ENCODE peak calls at places on chromosomes 11 and 22, in nine cellular contexts. One of them, this sample, is unnamed.

GRCh38 chr11:83092488-83093384 is 21.0 kb upstream of the RAB30 start:
- DNase-seq in effector memory CD4-positive, alpha-beta T cell: no peak
- DNase-seq in cardiac muscle cell: no peak
- DNase-seq in HL-60: no peak
- DNase-seq in kidney: no peak
- DNase-seq in neuronal stem cell: no peak
- DNase-seq in ovary: no peak
- DNase-seq in tibial nerve: no peak
- DNase-seq in uterus: peak; percentile 74
- DNase-seq in this sample: no peak

GRCh38 chr22:39808087-39808486 is 85.5 kb downstream of the ENTHD1 start:
- DNase-seq in effector memory CD4-positive, alpha-beta T cell: no peak
- DNase-seq in cardiac muscle cell: peak; percentile 44
- DNase-seq in neuronal stem cell: no peak
- DNase-seq in tibial nerve: no peak
- DNase-seq in kidney: no peak
- DNase-seq in ovary: no peak
- DNase-seq in HL-60: peak; percentile 11
- DNase-seq in uterus: no peak
- DNase-seq in this sample: no peak

GRCh38 chr11:133082851-133083488 is 449.3 kb downstream of the OPCML start:
- DNase-seq in tibial nerve: no peak
- DNase-seq in cardiac muscle cell: peak; percentile 62
- DNase-seq in kidney: peak; percentile 85
- DNase-seq in effector memory CD4-positive, alpha-beta T cell: no peak
- DNase-seq in HL-60: peak; percentile 30
- DNase-seq in neuronal stem cell: peak; percentile 74
- DNase-seq in uterus: no peak
- DNase-seq in ovary: no peak
- DNase-seq in this sample: peak; percentile 78

GRCh38 chr22:47225080-47225930 is 462.9 kb downstream of the TBC1D22A start:
- DNase-seq in HL-60: no peak
- DNase-seq in tibial nerve: no peak
- DNase-seq in uterus: no peak
- DNase-seq in cardiac muscle cell: no peak
- DNase-seq in neuronal stem cell: no peak
- DNase-seq in kidney: no peak
- DNase-seq in ovary: no peak
- DNase-seq in effector memory CD4-positive, alpha-beta T cell: no peak
- DNase-seq in this sample: no peak

GRCh38 chr22:39253427-39254070 is 8.8 kb upstream of the PDGFB start:
- DNase-seq in kidney: peak; percentile 87
- DNase-seq in uterus: peak; percentile 93
- DNase-seq in tibial nerve: no peak
- DNase-seq in cardiac muscle cell: peak; percentile 70
- DNase-seq in effector memory CD4-positive, alpha-beta T cell: no peak
- DNase-seq in neuronal stem cell: no peak
- DNase-seq in HL-60: no peak
- DNase-seq in ovary: peak; percentile 74
- DNase-seq in this sample: peak; percentile 55

GRCh38 chr22:36816338-36816634 is 549 bp downstream of the PVALB start:
- DNase-seq in effector memory CD4-positive, alpha-beta T cell: no peak
- DNase-seq in uterus: no peak
- DNase-seq in ovary: no peak
- DNase-seq in cardiac muscle cell: no peak
- DNase-seq in neuronal stem cell: no peak
- DNase-seq in tibial nerve: no peak
- DNase-seq in HL-60: no peak
- DNase-seq in kidney: no peak
- DNase-seq in this sample: no peak

GRCh38 chr11:94767701-94768601 is at the start of gene AMOTL1:
- DNase-seq in ovary: peak; percentile 61
- DNase-seq in cardiac muscle cell: peak; percentile 92
- DNase-seq in neuronal stem cell: peak; percentile 87
- DNase-seq in kidney: peak; percentile 97
- DNase-seq in uterus: peak; percentile 87
- DNase-seq in HL-60: peak; percentile 39
- DNase-seq in effector memory CD4-positive, alpha-beta T cell: no peak
- DNase-seq in tibial nerve: peak; percentile 80
- DNase-seq in this sample: peak; percentile 44

GRCh38 chr11:76825726-76826396 is 34.9 kb upstream of the ACER3 start:
- DNase-seq in uterus: no peak
- DNase-seq in effector memory CD4-positive, alpha-beta T cell: no peak
- DNase-seq in HL-60: no peak
- DNase-seq in tibial nerve: no peak
- DNase-seq in cardiac muscle cell: no peak
- DNase-seq in neuronal stem cell: no peak
- DNase-seq in ovary: no peak
- DNase-seq in kidney: no peak
- DNase-seq in this sample: no peak

GRCh38 chr11:2923446-2924375 is 5.5 kb downstream of the PHLDA2 start:
- DNase-seq in ovary: no peak
- DNase-seq in effector memory CD4-positive, alpha-beta T cell: no peak
- DNase-seq in cardiac muscle cell: no peak
- DNase-seq in kidney: peak; percentile 69
- DNase-seq in tibial nerve: no peak
- DNase-seq in uterus: no peak
- DNase-seq in HL-60: no peak
- DNase-seq in neuronal stem cell: no peak
- DNase-seq in this sample: no peak

GRCh38 chr11:57464343-57465181 is 4.2 kb downstream of the RTN4RL2 start:
- DNase-seq in HL-60: peak; percentile 78
- DNase-seq in neuronal stem cell: no peak
- DNase-seq in effector memory CD4-positive, alpha-beta T cell: no peak
- DNase-seq in kidney: no peak
- DNase-seq in tibial nerve: no peak
- DNase-seq in ovary: no peak
- DNase-seq in uterus: no peak
- DNase-seq in cardiac muscle cell: no peak
- DNase-seq in this sample: no peak

GRCh38 chr22:32950366-32950765 is 107.8 kb downstream of the SYN3 start:
- DNase-seq in HL-60: no peak
- DNase-seq in neuronal stem cell: no peak
- DNase-seq in effector memory CD4-positive, alpha-beta T cell: no peak
- DNase-seq in ovary: no peak
- DNase-seq in uterus: no peak
- DNase-seq in tibial nerve: no peak
- DNase-seq in kidney: no peak
- DNase-seq in cardiac muscle cell: peak; percentile 1
- DNase-seq in this sample: no peak

GRCh38 chr11:117387992-117388765 is 60.5 kb downstream of the CEP164 start:
- DNase-seq in uterus: no peak
- DNase-seq in tibial nerve: no peak
- DNase-seq in HL-60: no peak
- DNase-seq in ovary: no peak
- DNase-seq in effector memory CD4-positive, alpha-beta T cell: no peak
- DNase-seq in kidney: no peak
- DNase-seq in neuronal stem cell: no peak
- DNase-seq in cardiac muscle cell: peak; percentile 56
- DNase-seq in this sample: no peak

GRCh38 chr22:20604776-20605221 is 97.4 kb downstream of the MED15 start:
- DNase-seq in tibial nerve: no peak
- DNase-seq in uterus: no peak
- DNase-seq in cardiac muscle cell: no peak
- DNase-seq in kidney: no peak
- DNase-seq in ovary: no peak
- DNase-seq in effector memory CD4-positive, alpha-beta T cell: no peak
- DNase-seq in neuronal stem cell: no peak
- DNase-seq in HL-60: no peak
- DNase-seq in this sample: no peak

GRCh38 chr11:82807646-82808045 is 74.0 kb upstream of the FAM181B start:
- DNase-seq in kidney: no peak
- DNase-seq in HL-60: no peak
- DNase-seq in ovary: no peak
- DNase-seq in effector memory CD4-positive, alpha-beta T cell: no peak
- DNase-seq in tibial nerve: no peak
- DNase-seq in cardiac muscle cell: no peak
- DNase-seq in uterus: no peak
- DNase-seq in neuronal stem cell: no peak
- DNase-seq in this sample: no peak

GRCh38 chr22:38923463-38924196 is 33.8 kb upstream of the APOBEC3A start:
- DNase-seq in tibial nerve: peak; percentile 65
- DNase-seq in uterus: peak; percentile 81
- DNase-seq in cardiac muscle cell: peak; percentile 87
- DNase-seq in ovary: peak; percentile 84
- DNase-seq in HL-60: no peak
- DNase-seq in neuronal stem cell: no peak
- DNase-seq in kidney: peak; percentile 92
- DNase-seq in effector memory CD4-positive, alpha-beta T cell: no peak
- DNase-seq in this sample: peak; percentile 76

GRCh38 chr11:11976476-11977187 is 31.8 kb downstream of the DKK3 start:
- DNase-seq in HL-60: no peak
- DNase-seq in cardiac muscle cell: no peak
- DNase-seq in uterus: no peak
- DNase-seq in ovary: no peak
- DNase-seq in neuronal stem cell: no peak
- DNase-seq in effector memory CD4-positive, alpha-beta T cell: no peak
- DNase-seq in tibial nerve: no peak
- DNase-seq in kidney: no peak
- DNase-seq in this sample: no peak

GRCh38 chr11:57364851-57365660 is 15.9 kb downstream of the PRG3 start:
- DNase-seq in ovary: no peak
- DNase-seq in tibial nerve: no peak
- DNase-seq in kidney: no peak
- DNase-seq in effector memory CD4-positive, alpha-beta T cell: no peak
- DNase-seq in HL-60: no peak
- DNase-seq in cardiac muscle cell: no peak
- DNase-seq in neuronal stem cell: no peak
- DNase-seq in uterus: no peak
- DNase-seq in this sample: no peak

GRCh38 chr11:68803766-68804165 is 38.0 kb downstream of the CPT1A start:
- DNase-seq in neuronal stem cell: no peak
- DNase-seq in uterus: no peak
- DNase-seq in HL-60: no peak
- DNase-seq in effector memory CD4-positive, alpha-beta T cell: no peak
- DNase-seq in cardiac muscle cell: no peak
- DNase-seq in ovary: no peak
- DNase-seq in tibial nerve: no peak
- DNase-seq in kidney: no peak
- DNase-seq in this sample: no peak

GRCh38 chr22:20636945-20637344 is 129.5 kb downstream of the MED15 start:
- DNase-seq in kidney: no peak
- DNase-seq in tibial nerve: no peak
- DNase-seq in neuronal stem cell: no peak
- DNase-seq in HL-60: no peak
- DNase-seq in cardiac muscle cell: no peak
- DNase-seq in uterus: no peak
- DNase-seq in ovary: no peak
- DNase-seq in effector memory CD4-positive, alpha-beta T cell: no peak
- DNase-seq in this sample: no peak

GRCh38 chr22:49966041-49966715 is 5.6 kb downstream of the PIM3 start:
- DNase-seq in uterus: peak; percentile 18
- DNase-seq in tibial nerve: no peak
- DNase-seq in kidney: peak; percentile 79
- DNase-seq in ovary: peak; percentile 13
- DNase-seq in neuronal stem cell: no peak
- DNase-seq in HL-60: no peak
- DNase-seq in cardiac muscle cell: no peak
- DNase-seq in effector memory CD4-positive, alpha-beta T cell: no peak
- DNase-seq in this sample: no peak

DNA sequence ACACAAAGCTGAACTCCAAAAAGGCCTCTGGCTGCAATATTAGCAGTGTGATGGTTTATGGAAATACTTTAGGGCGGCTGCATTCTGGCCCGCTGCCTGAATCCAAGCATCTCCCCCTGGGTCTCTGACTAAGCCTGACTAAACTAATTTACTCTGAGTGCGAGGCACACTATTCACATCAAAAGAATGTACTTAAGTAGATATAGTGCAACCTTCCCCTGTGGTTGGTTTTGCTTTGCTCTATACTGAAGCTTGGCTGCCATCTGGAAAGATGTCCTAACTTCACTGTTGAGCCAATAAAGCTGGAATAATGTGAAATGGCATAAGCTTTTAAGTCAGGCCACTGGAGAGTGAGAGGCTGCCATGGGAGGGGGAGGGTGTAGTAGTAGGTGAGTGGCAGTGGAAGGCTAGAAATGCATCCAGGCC is 321.6 kb downstream of the AASDHPPT start:
- DNase-seq in ovary: peak; percentile 12
- DNase-seq in uterus: peak; percentile 71
- DNase-seq in cardiac muscle cell: peak; percentile 99
- DNase-seq in effector memory CD4-positive, alpha-beta T cell: no peak
- DNase-seq in HL-60: no peak
- DNase-seq in kidney: peak; percentile 66
- DNase-seq in neuronal stem cell: no peak
- DNase-seq in tibial nerve: peak; percentile 23
- DNase-seq in this sample: no peak
- H3K27ac ChIP-seq in ovary: no peak overlapping the region
- H3K27ac ChIP-seq in uterus: peak overlapping the region; percentile 71
- H3K27ac ChIP-seq in cardiac muscle cell: no peak overlapping the region
- H3K27ac ChIP-seq in effector memory CD4-positive, alpha-beta T cell: no peak overlapping the region
- H3K27ac ChIP-seq in HL-60: no peak overlapping the region
- H3K27ac ChIP-seq in kidney: no peak overlapping the region
- H3K27ac ChIP-seq in neuronal stem cell: no peak overlapping the region
- H3K27ac ChIP-seq in tibial nerve: no peak overlapping the region
- H3K27ac ChIP-seq in this sample: no peak overlapping the region

DNA sequence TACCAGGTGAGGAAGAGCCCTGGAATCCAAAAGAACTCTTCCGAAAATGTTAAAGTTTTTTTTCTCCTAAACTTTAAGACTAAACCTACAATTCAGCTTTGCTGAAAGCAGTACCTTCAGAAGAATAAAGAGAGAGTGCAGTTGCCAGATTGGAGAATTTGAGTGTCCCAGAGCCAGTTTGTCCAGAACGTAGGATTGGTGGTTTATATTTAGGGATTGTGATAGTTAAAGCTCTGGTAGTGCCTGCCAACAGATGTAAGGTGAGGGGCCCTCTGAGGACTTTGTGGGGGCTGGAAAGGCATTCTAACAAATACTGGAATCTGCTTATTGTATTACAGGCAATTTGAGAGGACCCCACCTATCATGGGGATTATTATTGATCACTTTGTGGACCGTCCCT is 39.8 kb downstream of the ATG13 start:
- DNase-seq in ovary: no peak
- DNase-seq in uterus: no peak
- DNase-seq in cardiac muscle cell: no peak
- DNase-seq in kidney: no peak
- DNase-seq in HL-60: no peak
- DNase-seq in neuronal stem cell: no peak
- DNase-seq in tibial nerve: no peak
- DNase-seq in effector memory CD4-positive, alpha-beta T cell: no peak
- DNase-seq in this sample: no peak
- H3K27ac ChIP-seq in ovary: no peak overlapping the region
- H3K27ac ChIP-seq in uterus: no peak overlapping the region
- H3K27ac ChIP-seq in cardiac muscle cell: no peak overlapping the region
- H3K27ac ChIP-seq in kidney: no peak overlapping the region
- H3K27ac ChIP-seq in HL-60: peak overlapping the region; percentile 37
- H3K27ac ChIP-seq in neuronal stem cell: no peak overlapping the region
- H3K27ac ChIP-seq in tibial nerve: peak overlapping the region; percentile 67
- H3K27ac ChIP-seq in effector memory CD4-positive, alpha-beta T cell: no peak overlapping the region
- H3K27ac ChIP-seq in this sample: no peak overlapping the region

GRCh38 chr11:6362185-6362867 is 27.9 kb upstream of the SMPD1 start:
- DNase-seq in effector memory CD4-positive, alpha-beta T cell: no peak
- DNase-seq in tibial nerve: no peak
- DNase-seq in neuronal stem cell: no peak
- DNase-seq in kidney: no peak
- DNase-seq in cardiac muscle cell: no peak
- DNase-seq in HL-60: no peak
- DNase-seq in ovary: no peak
- DNase-seq in uterus: no peak
- DNase-seq in this sample: no peak
- H3K27ac ChIP-seq in effector memory CD4-positive, alpha-beta T cell: no peak overlapping the region
- H3K27ac ChIP-seq in tibial nerve: no peak overlapping the region
- H3K27ac ChIP-seq in neuronal stem cell: no peak overlapping the region
- H3K27ac ChIP-seq in kidney: no peak overlapping the region
- H3K27ac ChIP-seq in cardiac muscle cell: peak overlapping the region; percentile 82
- H3K27ac ChIP-seq in HL-60: no peak overlapping the region
- H3K27ac ChIP-seq in ovary: no peak overlapping the region
- H3K27ac ChIP-seq in uterus: no peak overlapping the region
- H3K27ac ChIP-seq in this sample: no peak overlapping the region

GRCh38 chr11:334264-335033 is 13.8 kb upstream of the IFITM3 start:
- DNase-seq in effector memory CD4-positive, alpha-beta T cell: no peak
- DNase-seq in ovary: peak; percentile 58
- DNase-seq in HL-60: no peak
- DNase-seq in cardiac muscle cell: peak; percentile 87
- DNase-seq in uterus: peak; percentile 80
- DNase-seq in tibial nerve: no peak
- DNase-seq in neuronal stem cell: no peak
- DNase-seq in kidney: no peak
- DNase-seq in this sample: no peak
- H3K27ac ChIP-seq in effector memory CD4-positive, alpha-beta T cell: no peak overlapping the region
- H3K27ac ChIP-seq in ovary: peak overlapping the region; percentile 43
- H3K27ac ChIP-seq in HL-60: no peak overlapping the region
- H3K27ac ChIP-seq in cardiac muscle cell: peak overlapping the region; percentile 54
- H3K27ac ChIP-seq in uterus: peak overlapping the region; percentile 79
- H3K27ac ChIP-seq in tibial nerve: peak overlapping the region; percentile 89
- H3K27ac ChIP-seq in neuronal stem cell: peak overlapping the region; percentile 98
- H3K27ac ChIP-seq in kidney: no peak overlapping the region
- H3K27ac ChIP-seq in this sample: no peak overlapping the region

This sample was measured in caudate nucleus.